ENCODE peak calls at places on chromosomes 12 and 14, in nine cellular contexts. G is gastrocnemius medialis, R is fibroblast of pulmonary artery, T is Calu3, I is psoas muscle, P is fibroblast of mammary gland, W is GM06990, K is WTC11, F is kidney. Y is an unnamed sample.
A peak's percentile ranks its signal among the peaks of the same experiment; 100 is the strongest.

GRCh38 chr12:53061404-53062010 is 11.6 kb downstream of the TNS2 start:
- DNase-seq in G (peak; percentile 18), R (no peak), T (peak; percentile 63), I (peak; percentile 56), P (no peak), W (no peak), K (peak; percentile 57), F (peak; percentile 71), Y (no peak)

GRCh38 chr14:84225243-84225642 is 1304.7 kb upstream of the FLRT2 start:
- DNase-seq in G (no peak), R (peak; percentile 68), T (no peak), I (no peak), P (no peak), W (no peak), K (no peak), F (no peak), Y (no peak)

GRCh38 chr12:12265571-12266388 is 1.1 kb downstream of the LRP6 start:
- DNase-seq in G (no peak), R (peak; percentile 56), T (no peak), I (no peak), P (peak; percentile 40), W (no peak), K (no peak), F (no peak), Y (peak; percentile 31)

GRCh38 chr14:102027951-102028350 is 58.9 kb downstream of the HSP90AA1 start:
- DNase-seq in G (no peak), R (no peak), T (no peak), I (no peak), P (no peak), W (no peak), K (no peak), F (no peak), Y (no peak)

GRCh38 chr14:52690983-52691760 is 4.2 kb downstream of the ERO1A start:
- DNase-seq in G (no peak), R (no peak), T (no peak), I (no peak), P (no peak), W (no peak), K (no peak), F (no peak), Y (no peak)

GRCh38 chr12:62600038-62600437 is 133.4 kb downstream of the MON2 start:
- DNase-seq in G (no peak), R (no peak), T (no peak), I (no peak), P (no peak), W (no peak), K (no peak), F (no peak), Y (peak; percentile 15)

GRCh38 chr12:52645120-52645761 is 6.8 kb downstream of the KRT2 start:
- DNase-seq in G (no peak), R (no peak), T (no peak), I (no peak), P (no peak), W (no peak), K (no peak), F (no peak), Y (no peak)

GRCh38 chr14:92677087-92677668 is 71.2 kb downstream of the LGMN start:
- DNase-seq in G (no peak), R (no peak), T (no peak), I (no peak), P (peak; percentile 77), W (peak; percentile 87), K (no peak), F (peak; percentile 14), Y (no peak)

GRCh38 chr14:31476131-31476917 is 11.5 kb downstream of the GPR33 start:
- DNase-seq in G (no peak), R (peak; percentile 6), T (no peak), I (no peak), P (peak; percentile 22), W (no peak), K (no peak), F (no peak), Y (no peak)

GRCh38 chr12:113285679-113286645 is 48.9 kb downstream of the SLC8B1 start:
- DNase-seq in G (no peak), R (no peak), T (no peak), I (peak; percentile 58), P (no peak), W (no peak), K (no peak), F (peak; percentile 89), Y (no peak)

GRCh38 chr12:77130193-77130592 is 64.8 kb upstream of the E2F7 start:
- DNase-seq in G (no peak), R (no peak), T (no peak), I (no peak), P (peak; percentile 31), W (no peak), K (no peak), F (no peak), Y (no peak)

GRCh38 chr12:104279164-104279563 is 24.4 kb upstream of the EID3 start:
- DNase-seq in G (no peak), R (peak; percentile 10), T (no peak), I (no peak), P (no peak), W (no peak), K (no peak), F (no peak), Y (no peak)

GRCh38 chr14:100384819-100385813 is 62.0 kb downstream of the SLC25A47 start:
- DNase-seq in G (no peak), R (peak; percentile 84), T (no peak), I (no peak), P (peak; percentile 76), W (no peak), K (no peak), F (no peak), Y (peak; percentile 53)

GRCh38 chr12:131130311-131130911 is 176.7 kb downstream of the ADGRD1 start:
- DNase-seq in G (no peak), R (no peak), T (no peak), I (no peak), P (no peak), W (no peak), K (no peak), F (peak; percentile 57), Y (no peak)

GRCh38 chr14:33377596-33378390 is 439.1 kb downstream of the NPAS3 start:
- DNase-seq in G (no peak), R (peak; percentile 3), T (no peak), I (no peak), P (no peak), W (no peak), K (no peak), F (no peak), Y (no peak)

GRCh38 chr12:82479511-82479910 is 121.2 kb downstream of the METTL25 start:
- DNase-seq in G (no peak), R (peak; percentile 75), T (no peak), I (no peak), P (peak; percentile 49), W (no peak), K (no peak), F (no peak), Y (peak; percentile 37)

GRCh38 chr12:100391856-100392255 is 35.0 kb downstream of the SLC17A8 start:
- DNase-seq in G (no peak), R (no peak), T (peak; percentile 65), I (no peak), P (peak; percentile 25), W (no peak), K (no peak), F (no peak), Y (no peak)

GRCh38 chr12:40325349-40325960 is 100.7 kb downstream of the LRRK2 start:
- DNase-seq in G (no peak), R (peak; percentile 7), T (peak; percentile 3), I (no peak), P (peak; percentile 26), W (peak; percentile 14), K (no peak), F (no peak), Y (no peak)
- TF ChIP-seq CTCF in G (no peak), R (peak; percentile 51), T (peak; percentile 26), I (peak; percentile 14), P (peak; percentile 74), W (peak; percentile 82), K (no peak), F (no peak), Y (peak; percentile 53)

GRCh38 chr12:66329941-66330340 is 27.6 kb downstream of the HELB start:
- DNase-seq in G (no peak), R (peak; percentile 77), T (no peak), I (no peak), P (peak; percentile 11), W (no peak), K (no peak), F (no peak), Y (no peak)

GRCh38 chr12:66335746-66336145 is 33.5 kb downstream of the HELB start:
- DNase-seq in G (no peak), R (no peak), T (no peak), I (no peak), P (no peak), W (no peak), K (no peak), F (no peak), Y (no peak)

GRCh38 chr12:66331814-66332213 is 29.5 kb downstream of the HELB start:
- DNase-seq in G (no peak), R (peak; percentile 5), T (no peak), I (no peak), P (no peak), W (no peak), K (no peak), F (no peak), Y (no peak)

DNA sequence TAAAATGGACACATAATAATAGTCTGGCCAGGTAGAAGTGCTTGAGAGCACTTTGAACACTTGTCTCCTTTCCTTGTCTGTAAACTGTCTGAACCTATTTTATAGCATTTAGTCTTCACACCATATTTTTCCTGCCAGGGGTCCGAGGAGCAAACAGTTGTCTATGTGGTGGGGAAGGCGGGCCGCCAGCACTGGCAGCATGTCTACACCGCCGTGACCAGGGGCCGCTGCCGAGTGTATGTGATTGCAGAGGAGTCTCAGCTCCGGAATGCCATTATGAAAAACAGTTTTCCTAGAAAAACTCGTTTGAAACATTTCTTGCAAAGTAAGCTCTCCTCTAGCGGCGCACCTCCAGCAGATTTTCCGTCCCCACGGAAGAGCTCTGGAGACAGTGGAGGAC is 28.7 kb downstream of the HELB start:
- DNase-seq in G (no peak), R (no peak), T (no peak), I (no peak), P (no peak), W (no peak), K (no peak), F (no peak), Y (no peak)
- TF ChIP-seq CTCF in G (no peak), R (no peak), T (no peak), I (no peak), P (no peak), W (no peak), K (no peak), F (no peak), Y (no peak)

GRCh38 chr14:20989787-20990600 is at the start of gene METTL17:
- DNase-seq in G (peak; percentile 95), R (peak; percentile 98), T (peak; percentile 88), I (peak; percentile 95), P (peak; percentile 97), W (peak; percentile 87), K (peak; percentile 82), F (peak; percentile 96), Y (peak; percentile 99)
- TF ChIP-seq CTCF in G (peak; percentile 10), R (peak; percentile 38), T (no peak), I (peak; percentile 4), P (peak; percentile 40), W (peak; percentile 61), K (no peak), F (no peak), Y (peak; percentile 71)

DNA sequence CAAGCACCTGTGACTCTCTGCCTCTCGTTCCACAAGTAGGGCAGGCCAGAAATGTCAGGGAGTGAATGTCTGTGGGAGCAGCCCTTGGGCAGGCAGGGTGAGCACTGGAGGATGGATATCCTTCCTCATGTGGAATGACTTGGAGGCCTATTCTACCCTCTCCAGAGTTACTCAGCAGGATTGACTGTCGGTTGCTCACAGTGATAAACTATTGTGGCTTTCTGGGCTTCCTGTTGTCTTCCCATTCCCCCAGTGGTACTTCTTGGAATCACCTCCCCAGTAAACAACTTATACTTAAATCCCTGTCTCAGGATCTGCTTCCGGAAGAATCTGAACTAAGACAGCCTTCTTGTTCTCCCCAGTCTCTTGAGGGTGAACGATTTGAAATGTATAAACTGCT is 79.6 kb upstream of the MANSC4 start:
- DNase-seq in G (no peak), R (no peak), T (no peak), I (no peak), P (no peak), W (no peak), K (no peak), F (no peak), Y (no peak)
- TF ChIP-seq CTCF in G (no peak), R (no peak), T (no peak), I (no peak), P (no peak), W (no peak), K (no peak), F (no peak), Y (peak; percentile 28)